ENCODE peak calls at places on chromosomes 3 and 15, in eight cellular contexts. One of them, this sample, is unnamed.
A peak's percentile ranks its signal among the peaks of the same experiment; 100 is the strongest.

GRCh38 chr3:169350228-169350627 is 313.3 kb downstream of the MECOM start:
- DNase-seq in astrocyte of the spinal cord: no peak
- DNase-seq in spleen: no peak
- DNase-seq in brain microvascular endothelial cell: no peak
- DNase-seq in GM06990: no peak
- DNase-seq in neural crest cell: no peak
- DNase-seq in right lobe of liver: no peak
- DNase-seq in fibroblast of lung: no peak
- DNase-seq in this sample: no peak

GRCh38 chr3:143119974-143120715 is 574 bp downstream of the CHST2 start:
- DNase-seq in astrocyte of the spinal cord: peak; percentile 49
- DNase-seq in spleen: peak; percentile 90
- DNase-seq in brain microvascular endothelial cell: peak; percentile 17
- DNase-seq in GM06990: peak; percentile 74
- DNase-seq in neural crest cell: peak; percentile 45
- DNase-seq in right lobe of liver: peak; percentile 58
- DNase-seq in fibroblast of lung: peak; percentile 20
- DNase-seq in this sample: no peak

GRCh38 chr3:115397433-115397832 is 225.9 kb upstream of the GAP43 start:
- DNase-seq in astrocyte of the spinal cord: peak; percentile 76
- DNase-seq in spleen: no peak
- DNase-seq in brain microvascular endothelial cell: no peak
- DNase-seq in GM06990: no peak
- DNase-seq in neural crest cell: no peak
- DNase-seq in right lobe of liver: no peak
- DNase-seq in fibroblast of lung: peak; percentile 53
- DNase-seq in this sample: no peak

GRCh38 chr15:97684249-97684648 is 276.3 kb upstream of the ARRDC4 start:
- DNase-seq in astrocyte of the spinal cord: no peak
- DNase-seq in spleen: no peak
- DNase-seq in brain microvascular endothelial cell: no peak
- DNase-seq in GM06990: no peak
- DNase-seq in neural crest cell: no peak
- DNase-seq in right lobe of liver: no peak
- DNase-seq in fibroblast of lung: no peak
- DNase-seq in this sample: no peak

GRCh38 chr15:100958326-100959065 is 39.3 kb downstream of the LRRK1 start:
- DNase-seq in astrocyte of the spinal cord: peak; percentile 76
- DNase-seq in spleen: no peak
- DNase-seq in brain microvascular endothelial cell: peak; percentile 14
- DNase-seq in GM06990: no peak
- DNase-seq in neural crest cell: no peak
- DNase-seq in right lobe of liver: no peak
- DNase-seq in fibroblast of lung: peak; percentile 37
- DNase-seq in this sample: no peak

GRCh38 chr3:188578579-188579363 is 424.8 kb downstream of the LPP start:
- DNase-seq in astrocyte of the spinal cord: peak; percentile 86
- DNase-seq in spleen: no peak
- DNase-seq in brain microvascular endothelial cell: peak; percentile 73
- DNase-seq in GM06990: no peak
- DNase-seq in neural crest cell: no peak
- DNase-seq in right lobe of liver: peak; percentile 63
- DNase-seq in fibroblast of lung: peak; percentile 95
- DNase-seq in this sample: no peak

GRCh38 chr3:191425322-191425734 is 35.6 kb upstream of the PYDC2 start:
- DNase-seq in astrocyte of the spinal cord: no peak
- DNase-seq in spleen: no peak
- DNase-seq in brain microvascular endothelial cell: no peak
- DNase-seq in GM06990: no peak
- DNase-seq in neural crest cell: no peak
- DNase-seq in right lobe of liver: no peak
- DNase-seq in fibroblast of lung: no peak
- DNase-seq in this sample: no peak

GRCh38 chr15:70559840-70560239 is 203.5 kb downstream of the UACA start:
- DNase-seq in astrocyte of the spinal cord: no peak
- DNase-seq in spleen: no peak
- DNase-seq in brain microvascular endothelial cell: no peak
- DNase-seq in GM06990: no peak
- DNase-seq in neural crest cell: no peak
- DNase-seq in right lobe of liver: no peak
- DNase-seq in fibroblast of lung: no peak
- DNase-seq in this sample: no peak

GRCh38 chr3:12440927-12441326 is 43.4 kb upstream of the TSEN2 start:
- DNase-seq in astrocyte of the spinal cord: peak; percentile 86
- DNase-seq in spleen: no peak
- DNase-seq in brain microvascular endothelial cell: peak; percentile 33
- DNase-seq in GM06990: no peak
- DNase-seq in neural crest cell: no peak
- DNase-seq in right lobe of liver: no peak
- DNase-seq in fibroblast of lung: peak; percentile 97
- DNase-seq in this sample: no peak

GRCh38 chr15:56737791-56738190 is 4.5 kb upstream of the ZNF280D start:
- DNase-seq in astrocyte of the spinal cord: no peak
- DNase-seq in spleen: no peak
- DNase-seq in brain microvascular endothelial cell: no peak
- DNase-seq in GM06990: no peak
- DNase-seq in neural crest cell: no peak
- DNase-seq in right lobe of liver: no peak
- DNase-seq in fibroblast of lung: no peak
- DNase-seq in this sample: no peak

GRCh38 chr3:459376-459710 is 262.8 kb downstream of the CHL1 start:
- DNase-seq in astrocyte of the spinal cord: no peak
- DNase-seq in spleen: no peak
- DNase-seq in brain microvascular endothelial cell: no peak
- DNase-seq in GM06990: no peak
- DNase-seq in neural crest cell: no peak
- DNase-seq in right lobe of liver: no peak
- DNase-seq in fibroblast of lung: no peak
- DNase-seq in this sample: no peak

GRCh38 chr15:90471769-90472168 is 58.0 kb upstream of the CRTC3 start:
- DNase-seq in astrocyte of the spinal cord: no peak
- DNase-seq in spleen: no peak
- DNase-seq in brain microvascular endothelial cell: no peak
- DNase-seq in GM06990: no peak
- DNase-seq in neural crest cell: no peak
- DNase-seq in right lobe of liver: no peak
- DNase-seq in fibroblast of lung: no peak
- DNase-seq in this sample: no peak

GRCh38 chr15:75455424-75455981 is 4.0 kb upstream of the SIN3A start:
- DNase-seq in astrocyte of the spinal cord: peak; percentile 84
- DNase-seq in spleen: peak; percentile 96
- DNase-seq in brain microvascular endothelial cell: peak; percentile 68
- DNase-seq in GM06990: peak; percentile 85
- DNase-seq in neural crest cell: peak; percentile 68
- DNase-seq in right lobe of liver: peak; percentile 93
- DNase-seq in fibroblast of lung: peak; percentile 67
- DNase-seq in this sample: peak; percentile 93

GRCh38 chr15:37891754-37892368 is 42.6 kb upstream of the TMCO5A start:
- DNase-seq in astrocyte of the spinal cord: peak; percentile 43
- DNase-seq in spleen: no peak
- DNase-seq in brain microvascular endothelial cell: peak; percentile 35
- DNase-seq in GM06990: no peak
- DNase-seq in neural crest cell: no peak
- DNase-seq in right lobe of liver: no peak
- DNase-seq in fibroblast of lung: peak; percentile 61
- DNase-seq in this sample: no peak

GRCh38 chr15:60419752-60420151 is 22.0 kb upstream of the ANXA2 start:
- DNase-seq in astrocyte of the spinal cord: peak; percentile 30
- DNase-seq in spleen: no peak
- DNase-seq in brain microvascular endothelial cell: no peak
- DNase-seq in GM06990: no peak
- DNase-seq in neural crest cell: no peak
- DNase-seq in right lobe of liver: no peak
- DNase-seq in fibroblast of lung: peak; percentile 55
- DNase-seq in this sample: no peak

GRCh38 chr3:115692887-115693524 is 69.7 kb downstream of the GAP43 start:
- DNase-seq in astrocyte of the spinal cord: peak; percentile 80
- DNase-seq in spleen: peak; percentile 76
- DNase-seq in brain microvascular endothelial cell: peak; percentile 80
- DNase-seq in GM06990: peak; percentile 19
- DNase-seq in neural crest cell: peak; percentile 88
- DNase-seq in right lobe of liver: peak; percentile 60
- DNase-seq in fibroblast of lung: peak; percentile 76
- DNase-seq in this sample: no peak

GRCh38 chr3:123520656-123521055 is 64.2 kb downstream of the HACD2 start:
- DNase-seq in astrocyte of the spinal cord: no peak
- DNase-seq in spleen: no peak
- DNase-seq in brain microvascular endothelial cell: no peak
- DNase-seq in GM06990: no peak
- DNase-seq in neural crest cell: no peak
- DNase-seq in right lobe of liver: no peak
- DNase-seq in fibroblast of lung: no peak
- DNase-seq in this sample: no peak

GRCh38 chr15:85623648-85624047 is 171.1 kb downstream of the KLHL25 start:
- DNase-seq in astrocyte of the spinal cord: no peak
- DNase-seq in spleen: no peak
- DNase-seq in brain microvascular endothelial cell: no peak
- DNase-seq in GM06990: no peak
- DNase-seq in neural crest cell: no peak
- DNase-seq in right lobe of liver: no peak
- DNase-seq in fibroblast of lung: peak; percentile 44
- DNase-seq in this sample: no peak

GRCh38 chr3:43161684-43162512 is 56.0 kb upstream of the POMGNT2 start:
- DNase-seq in astrocyte of the spinal cord: peak; percentile 72
- DNase-seq in spleen: no peak
- DNase-seq in brain microvascular endothelial cell: peak; percentile 42
- DNase-seq in GM06990: no peak
- DNase-seq in neural crest cell: no peak
- DNase-seq in right lobe of liver: no peak
- DNase-seq in fibroblast of lung: peak; percentile 89
- DNase-seq in this sample: no peak

GRCh38 chr3:14379842-14380241 is 22.6 kb upstream of the SLC6A6 start:
- DNase-seq in astrocyte of the spinal cord: no peak
- DNase-seq in spleen: no peak
- DNase-seq in brain microvascular endothelial cell: no peak
- DNase-seq in GM06990: no peak
- DNase-seq in neural crest cell: no peak
- DNase-seq in right lobe of liver: no peak
- DNase-seq in fibroblast of lung: no peak
- DNase-seq in this sample: no peak
- TF ChIP-seq CTCF in astrocyte of the spinal cord: no peak
- TF ChIP-seq CTCF in spleen: no peak
- TF ChIP-seq CTCF in brain microvascular endothelial cell: no peak
- TF ChIP-seq CTCF in GM06990: no peak
- TF ChIP-seq CTCF in neural crest cell: no peak
- TF ChIP-seq CTCF in right lobe of liver: no peak
- TF ChIP-seq CTCF in fibroblast of lung: no peak
- TF ChIP-seq CTCF in this sample: no peak

GRCh38 chr3:125684199-125684598 is 88.9 kb upstream of the OSBPL11 start:
- DNase-seq in astrocyte of the spinal cord: no peak
- DNase-seq in spleen: no peak
- DNase-seq in brain microvascular endothelial cell: no peak
- DNase-seq in GM06990: no peak
- DNase-seq in neural crest cell: peak; percentile 40
- DNase-seq in right lobe of liver: no peak
- DNase-seq in fibroblast of lung: peak; percentile 81
- DNase-seq in this sample: no peak
- TF ChIP-seq CTCF in astrocyte of the spinal cord: peak; percentile 37
- TF ChIP-seq CTCF in spleen: no peak
- TF ChIP-seq CTCF in brain microvascular endothelial cell: peak; percentile 67
- TF ChIP-seq CTCF in GM06990: peak; percentile 36
- TF ChIP-seq CTCF in neural crest cell: peak; percentile 52
- TF ChIP-seq CTCF in right lobe of liver: peak; percentile 9
- TF ChIP-seq CTCF in fibroblast of lung: peak; percentile 36
- TF ChIP-seq CTCF in this sample: peak; percentile 63

DNA sequence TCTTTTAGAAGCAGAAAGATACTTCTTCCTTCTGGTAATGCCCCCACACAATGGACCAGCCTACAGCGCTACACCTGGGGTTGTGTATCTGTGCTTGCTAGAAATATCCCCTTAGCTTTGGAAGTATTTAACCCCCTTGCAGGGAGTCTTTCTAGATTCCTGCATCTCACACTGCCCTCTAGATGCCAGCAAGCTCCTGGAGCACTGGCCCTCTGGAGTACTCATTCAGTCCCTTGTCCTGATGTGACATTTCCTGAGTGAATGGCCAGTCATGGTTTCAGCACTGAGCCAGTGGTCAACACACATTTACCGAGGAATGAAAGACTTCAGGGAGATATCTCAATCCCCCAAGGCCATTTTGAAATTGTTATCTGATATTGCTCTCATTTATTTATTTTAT is 30.5 kb upstream of the RBP2 start:
- DNase-seq in astrocyte of the spinal cord: no peak
- DNase-seq in spleen: no peak
- DNase-seq in brain microvascular endothelial cell: no peak
- DNase-seq in GM06990: no peak
- DNase-seq in neural crest cell: no peak
- DNase-seq in right lobe of liver: no peak
- DNase-seq in fibroblast of lung: peak; percentile 5
- DNase-seq in this sample: no peak
- TF ChIP-seq CTCF in astrocyte of the spinal cord: no peak
- TF ChIP-seq CTCF in spleen: no peak
- TF ChIP-seq CTCF in brain microvascular endothelial cell: peak; percentile 23
- TF ChIP-seq CTCF in GM06990: no peak
- TF ChIP-seq CTCF in neural crest cell: no peak
- TF ChIP-seq CTCF in right lobe of liver: no peak
- TF ChIP-seq CTCF in fibroblast of lung: no peak
- TF ChIP-seq CTCF in this sample: no peak

GRCh38 chr3:53665606-53666005 is 171.2 kb downstream of the CACNA1D start:
- DNase-seq in astrocyte of the spinal cord: no peak
- DNase-seq in spleen: no peak
- DNase-seq in brain microvascular endothelial cell: no peak
- DNase-seq in GM06990: no peak
- DNase-seq in neural crest cell: no peak
- DNase-seq in right lobe of liver: no peak
- DNase-seq in fibroblast of lung: no peak
- DNase-seq in this sample: no peak

GRCh38 chr3:53666026-53666425 is 171.6 kb downstream of the CACNA1D start:
- DNase-seq in astrocyte of the spinal cord: no peak
- DNase-seq in spleen: no peak
- DNase-seq in brain microvascular endothelial cell: no peak
- DNase-seq in GM06990: no peak
- DNase-seq in neural crest cell: no peak
- DNase-seq in right lobe of liver: no peak
- DNase-seq in fibroblast of lung: no peak
- DNase-seq in this sample: no peak

GRCh38 chr3:53671192-53672021 is 174.8 kb downstream of the CHDH start:
- DNase-seq in astrocyte of the spinal cord: no peak
- DNase-seq in spleen: no peak
- DNase-seq in brain microvascular endothelial cell: no peak
- DNase-seq in GM06990: no peak
- DNase-seq in neural crest cell: no peak
- DNase-seq in right lobe of liver: no peak
- DNase-seq in fibroblast of lung: no peak
- DNase-seq in this sample: no peak

GRCh38 chr3:53672987-53673386 is 173.2 kb downstream of the CHDH start:
- DNase-seq in astrocyte of the spinal cord: no peak
- DNase-seq in spleen: no peak
- DNase-seq in brain microvascular endothelial cell: no peak
- DNase-seq in GM06990: no peak
- DNase-seq in neural crest cell: no peak
- DNase-seq in right lobe of liver: no peak
- DNase-seq in fibroblast of lung: no peak
- DNase-seq in this sample: no peak

DNA sequence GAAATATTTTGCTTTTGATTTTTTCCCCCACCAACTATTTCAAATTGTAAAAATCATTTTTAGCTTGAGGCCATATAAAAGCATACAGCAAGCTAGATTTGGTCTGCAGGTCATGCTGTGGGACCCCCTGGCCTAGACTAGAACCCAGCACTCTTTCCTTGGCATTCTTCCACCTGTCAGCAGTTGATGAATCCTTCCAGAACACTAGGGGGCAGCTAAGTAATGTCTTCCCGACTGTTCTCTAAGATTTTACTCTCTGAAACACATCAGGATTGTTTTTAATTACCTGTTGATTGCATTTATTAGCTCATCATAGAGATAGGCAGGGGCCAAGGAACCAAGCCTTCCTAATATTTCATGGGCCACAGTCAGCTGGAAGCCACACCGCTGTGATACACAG is 174.5 kb downstream of the CACNA1D start:
- DNase-seq in astrocyte of the spinal cord: no peak
- DNase-seq in spleen: no peak
- DNase-seq in brain microvascular endothelial cell: no peak
- DNase-seq in GM06990: no peak
- DNase-seq in neural crest cell: no peak
- DNase-seq in right lobe of liver: no peak
- DNase-seq in fibroblast of lung: no peak
- DNase-seq in this sample: no peak
- TF ChIP-seq CTCF in astrocyte of the spinal cord: peak; percentile 17
- TF ChIP-seq CTCF in spleen: peak; percentile 7
- TF ChIP-seq CTCF in brain microvascular endothelial cell: peak; percentile 65
- TF ChIP-seq CTCF in GM06990: peak; percentile 50
- TF ChIP-seq CTCF in neural crest cell: peak; percentile 39
- TF ChIP-seq CTCF in right lobe of liver: no peak
- TF ChIP-seq CTCF in fibroblast of lung: peak; percentile 37
- TF ChIP-seq CTCF in this sample: peak; percentile 71

This sample was measured in chondrocyte.